ENCODE peak calls at places on chromosomes 13 and 19, in seven cellular contexts. T is lower leg skin, I is IMR-90, E is testis, K is upper lobe of left lung, A is Peyer's patch, U is body of pancreas. H is an unnamed sample.
A peak's percentile ranks its signal among the peaks of the same experiment; 100 is the strongest.

GRCh38 chr13:23608138-23608537 is 37.9 kb downstream of the TNFRSF19 start:
- DNase-seq in T (no peak), I (no peak), E (no peak), K (no peak), A (no peak), U (no peak), H (no peak)

GRCh38 chr19:41930926-41931592 is 2.8 kb upstream of the ERFL start:
- DNase-seq in T (no peak), I (no peak), E (no peak), K (peak; percentile 75), A (no peak), U (no peak), H (no peak)

GRCh38 chr19:43354305-43354627 is 780 bp downstream of the CD177 start:
- DNase-seq in T (no peak), I (no peak), E (peak; percentile 16), K (peak; percentile 60), A (no peak), U (no peak), H (no peak)

GRCh38 chr13:89688908-89689307 is 1658.6 kb upstream of the MIR17HG start:
- DNase-seq in T (no peak), I (no peak), E (peak; percentile 67), K (no peak), A (no peak), U (no peak), H (no peak)

GRCh38 chr19:10543059-10543419 is 665 bp upstream of the ATG4D start:
- DNase-seq in T (no peak), I (no peak), E (no peak), K (no peak), A (no peak), U (no peak), H (no peak)

GRCh38 chr13:48411281-48412099 is 1.4 kb downstream of the LPAR6 start:
- DNase-seq in T (no peak), I (peak; percentile 21), E (no peak), K (no peak), A (no peak), U (no peak), H (no peak)

GRCh38 chr19:11130824-11131455 is 24.6 kb downstream of the SPC24 start:
- DNase-seq in T (peak; percentile 96), I (peak; percentile 73), E (peak; percentile 84), K (no peak), A (peak; percentile 75), U (peak; percentile 84), H (peak; percentile 93)

GRCh38 chr13:99766641-99767045 is 204.9 kb downstream of the ZIC5 start:
- DNase-seq in T (no peak), I (no peak), E (no peak), K (no peak), A (no peak), U (no peak), H (no peak)

GRCh38 chr13:57314897-57315520 is 148.0 kb downstream of the PRR20E start:
- DNase-seq in T (no peak), I (no peak), E (no peak), K (no peak), A (no peak), U (no peak), H (no peak)

GRCh38 chr19:10568826-10569651 is at the start of gene CDKN2D:
- DNase-seq in T (peak; percentile 100), I (peak; percentile 99), E (peak; percentile 100), K (peak; percentile 100), A (peak; percentile 99), U (peak; percentile 100), H (peak; percentile 100)

GRCh38 chr13:79859756-79860155 is 378.8 kb downstream of the NDFIP2 start:
- DNase-seq in T (no peak), I (no peak), E (no peak), K (no peak), A (no peak), U (no peak), H (no peak)

GRCh38 chr19:8609210-8610040 is 1.1 kb downstream of the ADAMTS10 start:
- DNase-seq in T (peak; percentile 93), I (peak; percentile 60), E (peak; percentile 40), K (peak; percentile 86), A (peak; percentile 26), U (peak; percentile 59), H (peak; percentile 62)

GRCh38 chr13:74573654-74574053 is 439.4 kb upstream of the KLF12 start:
- DNase-seq in T (no peak), I (no peak), E (peak; percentile 25), K (peak; percentile 27), A (no peak), U (no peak), H (no peak)

GRCh38 chr13:24670927-24671326 is 9.3 kb upstream of the ATP12A start:
- DNase-seq in T (no peak), I (no peak), E (no peak), K (no peak), A (no peak), U (no peak), H (peak; percentile 25)

GRCh38 chr13:46109451-46109850 is 4.6 kb upstream of the CPB2 start:
- DNase-seq in T (no peak), I (no peak), E (no peak), K (no peak), A (no peak), U (no peak), H (no peak)

GRCh38 chr13:35850569-35850968 is 280.6 kb downstream of the DCLK1 start:
- DNase-seq in T (no peak), I (no peak), E (no peak), K (no peak), A (no peak), U (no peak), H (no peak)

GRCh38 chr13:99386911-99387788 is 80.0 kb upstream of the GPR183 start:
- DNase-seq in T (peak; percentile 91), I (no peak), E (peak; percentile 76), K (no peak), A (peak; percentile 91), U (peak; percentile 51), H (no peak)

GRCh38 chr13:108463365-108463764 is 166.0 kb upstream of the MYO16 start:
- DNase-seq in T (no peak), I (peak; percentile 94), E (no peak), K (no peak), A (no peak), U (no peak), H (no peak)

GRCh38 chr13:23175920-23176319 is 4.9 kb upstream of the SGCG start:
- DNase-seq in T (no peak), I (peak; percentile 11), E (no peak), K (no peak), A (no peak), U (no peak), H (no peak)

DNA sequence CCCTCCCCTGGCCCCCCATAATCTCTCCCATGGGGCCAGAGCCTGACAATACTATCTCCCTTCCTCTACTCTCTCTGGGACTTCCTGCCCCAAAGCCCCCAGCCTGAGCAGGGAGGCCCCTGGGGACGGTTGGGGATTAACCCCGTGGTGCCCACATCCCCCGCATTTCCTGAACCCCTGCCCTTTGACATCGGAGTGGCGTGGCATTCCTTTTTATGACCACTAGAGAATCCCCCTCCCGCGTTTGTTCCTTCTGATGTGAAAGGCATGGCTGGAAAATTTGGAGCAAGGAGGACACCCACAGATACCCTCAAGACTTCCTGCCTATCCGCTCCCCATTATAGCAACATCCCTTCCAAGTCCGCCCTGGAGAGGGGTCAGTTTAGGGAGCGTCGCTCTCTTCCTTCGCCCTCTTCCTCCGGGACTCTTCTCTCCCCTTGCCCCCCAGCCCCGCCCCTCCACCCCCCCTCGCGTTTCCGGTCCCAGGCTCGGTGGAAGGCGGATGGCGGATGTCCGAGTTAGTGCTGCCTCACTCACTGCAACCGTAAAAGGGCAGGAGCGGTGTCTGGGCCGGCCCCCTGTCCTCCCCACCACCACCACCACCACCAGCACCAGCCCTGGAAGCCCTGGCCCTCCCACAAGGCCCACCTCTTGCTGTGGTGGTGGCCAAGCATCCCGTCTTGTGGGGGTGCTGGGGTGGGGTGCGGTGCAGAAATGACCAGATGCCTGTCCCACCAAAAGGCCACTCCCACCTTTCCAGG is 1.8 kb downstream of the VASP start:
- DNase-seq in T (peak; percentile 95), I (peak; percentile 66), E (peak; percentile 73), K (peak; percentile 90), A (peak; percentile 80), U (peak; percentile 70), H (peak; percentile 82)
- TF ChIP-seq POLR2A in T (no peak), I (peak; percentile 51), E (no peak), K (no peak), A (peak; percentile 36), U (no peak), H (no peak)

GRCh38 chr19:6731822-6732221 is 5.6 kb downstream of the GPR108 start:
- DNase-seq in T (no peak), I (no peak), E (no peak), K (peak; percentile 74), A (no peak), U (no peak), H (peak; percentile 37)

GRCh38 chr19:6728346-6728745 is 7.9 kb upstream of the C3 start:
- DNase-seq in T (no peak), I (no peak), E (no peak), K (peak; percentile 80), A (peak; percentile 42), U (peak; percentile 53), H (no peak)

GRCh38 chr19:6729573-6730152 is 7.7 kb downstream of the GPR108 start:
- DNase-seq in T (no peak), I (no peak), E (no peak), K (peak; percentile 63), A (no peak), U (no peak), H (peak; percentile 84)

GRCh38 chr19:6730941-6731670 is 6.3 kb downstream of the GPR108 start:
- DNase-seq in T (no peak), I (no peak), E (no peak), K (peak; percentile 82), A (no peak), U (no peak), H (peak; percentile 63)

GRCh38 chr19:6730153-6730804 is 7.1 kb downstream of the GPR108 start:
- DNase-seq in T (no peak), I (no peak), E (peak; percentile 91), K (peak; percentile 97), A (peak; percentile 74), U (peak; percentile 93), H (peak; percentile 98)
- TF ChIP-seq POLR2A in T (no peak), I (no peak), E (no peak), K (no peak), A (no peak), U (no peak), H (peak; percentile 60)

GRCh38 chr19:3670258-3670795 is 29.9 kb downstream of the PIP5K1C start:
- DNase-seq in T (peak; percentile 94), I (peak; percentile 84), E (peak; percentile 76), K (peak; percentile 63), A (no peak), U (peak; percentile 46), H (no peak)
- TF ChIP-seq POLR2A in T (no peak), I (peak; percentile 72), E (peak; percentile 66), K (no peak), A (no peak), U (no peak), H (peak; percentile 44)

GRCh38 chr19:35268546-35269424 is at the start of gene USF2:
- DNase-seq in T (peak; percentile 93), I (peak; percentile 61), E (peak; percentile 84), K (peak; percentile 92), A (peak; percentile 82), U (peak; percentile 88), H (peak; percentile 89)

GRCh38 chr19:35266149-35266903 is 2.4 kb upstream of the USF2 start:
- DNase-seq in T (peak; percentile 87), I (no peak), E (peak; percentile 14), K (peak; percentile 54), A (no peak), U (no peak), H (no peak)

GRCh38 chr19:35269425-35270117 is 809 bp downstream of the USF2 start:
- DNase-seq in T (peak; percentile 96), I (peak; percentile 75), E (peak; percentile 89), K (peak; percentile 95), A (peak; percentile 90), U (peak; percentile 93), H (peak; percentile 93)

GRCh38 chr19:35266904-35267817 is 1.6 kb upstream of the USF2 start:
- DNase-seq in T (peak; percentile 91), I (peak; percentile 10), E (peak; percentile 68), K (peak; percentile 90), A (peak; percentile 49), U (peak; percentile 46), H (peak; percentile 71)

GRCh38 chr19:35267818-35268545 is 780 bp upstream of the USF2 start:
- DNase-seq in T (peak; percentile 93), I (peak; percentile 67), E (peak; percentile 69), K (peak; percentile 97), A (peak; percentile 62), U (peak; percentile 71), H (peak; percentile 84)
- TF ChIP-seq POLR2A in T (no peak), I (peak; percentile 56), E (no peak), K (no peak), A (peak; percentile 53), U (no peak), H (peak; percentile 71)

H was measured in right lobe of liver.